ENCODE peak calls at places on chromosome 2, in four cellular contexts. Z is T follicular helper cell, P is GDM1, X is right cardiac atrium. L is an unnamed sample.

GRCh38 chr2:231190531-231191197 is 7.8 kb upstream of the ARMC9 start:
- DNase-seq in Z (no peak), P (no peak), X (peak; percentile 87), L (no peak)

GRCh38 chr2:233051241-233052149 is 8.6 kb upstream of the INPP5D start:
- DNase-seq in Z (no peak), P (no peak), X (peak; percentile 91), L (no peak)

GRCh38 chr2:160522951-160523700 is 29.5 kb upstream of the RBMS1 start:
- DNase-seq in Z (no peak), P (no peak), X (no peak), L (no peak)

GRCh38 chr2:2464095-2464494 is 133.0 kb upstream of the MYT1L start:
- DNase-seq in Z (no peak), P (no peak), X (peak; percentile 54), L (no peak)

GRCh38 chr2:217890445-217890844 is 112.3 kb downstream of the TNS1 start:
- DNase-seq in Z (no peak), P (no peak), X (peak; percentile 71), L (no peak)

GRCh38 chr2:9556121-9556869 is 665 bp upstream of the ADAM17 start:
- DNase-seq in Z (peak; percentile 1), P (no peak), X (no peak), L (peak; percentile 40)

GRCh38 chr2:206727287-206727686 is 9.1 kb upstream of the DYTN start:
- DNase-seq in Z (no peak), P (no peak), X (no peak), L (no peak)

GRCh38 chr2:149355712-149356422 is 25.5 kb downstream of the LYPD6 start:
- DNase-seq in Z (no peak), P (no peak), X (no peak), L (no peak)

GRCh38 chr2:210623506-210623905 is 67.1 kb downstream of the CPS1 start:
- DNase-seq in Z (no peak), P (no peak), X (no peak), L (no peak)

GRCh38 chr2:41326801-41327200 is 721.0 kb upstream of the PKDCC start:
- DNase-seq in Z (no peak), P (no peak), X (no peak), L (no peak)

GRCh38 chr2:132668189-132668833 is 1.7 kb downstream of the LYPD1 start:
- DNase-seq in Z (no peak), P (no peak), X (no peak), L (no peak)

GRCh38 chr2:181738074-181738473 is 57.8 kb upstream of the NEUROD1 start:
- DNase-seq in Z (no peak), P (no peak), X (no peak), L (no peak)

GRCh38 chr2:119645173-119645846 is 33.7 kb upstream of the TMEM177 start:
- DNase-seq in Z (no peak), P (no peak), X (no peak), L (no peak)

GRCh38 chr2:152716805-152717241 is 438 bp downstream of the PRPF40A start:
- DNase-seq in Z (peak; percentile 11), P (no peak), X (no peak), L (peak; percentile 68)

GRCh38 chr2:234816056-234816455 is 135.8 kb upstream of the SH3BP4 start:
- DNase-seq in Z (no peak), P (no peak), X (no peak), L (no peak)

L was measured in KG1.